ENCODE peak calls at places on chromosomes 6 and 20, in four cellular contexts. P is breast epithelium, A is heart left ventricle, I is HCT116. O is an unnamed sample.

GRCh38 chr6:35280903-35281302 is 16.7 kb upstream of the DEF6 start:
- DNase-seq in P (no peak), A (no peak), I (no peak), O (no peak)

GRCh38 chr20:55701467-55701866 is 303.9 kb downstream of the CBLN4 start:
- DNase-seq in P (no peak), A (no peak), I (no peak), O (no peak)

GRCh38 chr6:151914475-151914874 is 107.0 kb downstream of the ESR1 start:
- DNase-seq in P (no peak), A (no peak), I (no peak), O (no peak)

GRCh38 chr6:166437661-166438060 is 54.9 kb upstream of the MPC1 start:
- DNase-seq in P (no peak), A (no peak), I (no peak), O (no peak)

GRCh38 chr20:38903335-38903734 is 22.9 kb upstream of the FAM83D start:
- DNase-seq in P (no peak), A (no peak), I (no peak), O (no peak)

GRCh38 chr6:132530293-132530974 is 7.6 kb upstream of the TAAR9 start:
- DNase-seq in P (no peak), A (peak; percentile 43), I (peak; percentile 61), O (peak; percentile 63)

GRCh38 chr20:33209789-33210188 is 7.4 kb upstream of the BPIFA3 start:
- DNase-seq in P (peak; percentile 75), A (peak; percentile 58), I (peak; percentile 18), O (peak; percentile 56)

GRCh38 chr20:23339986-23340385 is 10.6 kb upstream of the NXT1 start:
- DNase-seq in P (peak; percentile 50), A (no peak), I (no peak), O (no peak)

GRCh38 chr6:89215391-89215790 is 1.8 kb downstream of the GABRR1 start:
- DNase-seq in P (no peak), A (no peak), I (no peak), O (no peak)

GRCh38 chr6:57222684-57223077 is 574 bp upstream of the RAB23 start:
- DNase-seq in P (no peak), A (no peak), I (no peak), O (no peak)

GRCh38 chr6:93644611-93645010 is 225.3 kb upstream of the EPHA7 start:
- DNase-seq in P (no peak), A (no peak), I (no peak), O (peak; percentile 8)

DNA sequence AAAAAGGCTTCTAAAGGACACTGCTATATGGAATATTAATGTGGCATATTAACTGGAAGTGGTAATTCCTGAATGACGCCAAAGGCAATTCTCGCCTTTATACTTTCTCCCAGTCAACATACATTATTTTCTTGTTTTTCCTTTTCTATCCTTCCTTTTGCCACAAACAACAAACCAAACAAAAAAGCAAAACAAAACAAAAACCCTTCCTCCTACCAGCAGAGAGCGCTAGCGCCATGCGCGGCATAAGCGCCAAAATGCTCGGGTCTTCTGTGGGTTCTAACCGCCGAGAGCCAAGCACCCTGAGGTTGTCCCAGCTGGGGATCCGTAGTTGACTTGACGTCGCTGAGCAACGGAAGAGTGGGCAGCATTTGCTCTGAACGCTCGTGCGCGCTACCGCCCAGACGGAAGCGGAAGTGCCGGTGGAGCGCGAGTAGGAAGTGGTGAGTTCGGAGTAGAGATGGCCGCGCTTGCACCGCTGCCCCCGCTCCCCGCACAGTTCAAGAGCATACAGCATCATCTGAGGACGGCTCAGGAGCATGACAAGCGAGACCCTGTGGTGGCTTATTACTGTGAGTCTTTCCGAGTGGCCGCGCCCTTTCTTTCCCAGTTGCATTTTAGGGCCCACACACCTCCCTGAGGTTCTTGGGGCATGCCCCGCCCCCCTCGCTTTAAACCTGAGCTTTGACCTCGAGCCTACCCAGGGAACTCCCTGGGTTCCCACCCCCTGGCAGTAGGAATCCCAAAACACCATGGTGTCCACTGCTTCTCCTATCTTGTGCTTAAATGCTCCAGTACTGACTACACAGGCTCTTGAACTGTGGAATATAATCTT is at the start of the genes NMBR and VTA1:
- DNase-seq in P (peak; percentile 94), A (peak; percentile 98), I (peak; percentile 99), O (peak; percentile 98)
- TF ChIP-seq POLR2A in P (no peak), A (peak; percentile 61), I (peak; percentile 77), O (peak; percentile 42)

GRCh38 chr6:15285682-15286294 is 39.9 kb downstream of the JARID2 start:
- DNase-seq in P (no peak), A (no peak), I (no peak), O (no peak)

GRCh38 chr6:15280961-15281360 is 35.1 kb downstream of the JARID2 start:
- DNase-seq in P (no peak), A (no peak), I (no peak), O (no peak)

GRCh38 chr6:15282334-15282733 is 36.5 kb downstream of the JARID2 start:
- DNase-seq in P (no peak), A (no peak), I (no peak), O (no peak)

GRCh38 chr6:15287670-15288069 is 41.8 kb downstream of the JARID2 start:
- DNase-seq in P (no peak), A (no peak), I (no peak), O (no peak)

GRCh38 chr6:15283986-15284361 is 38.1 kb downstream of the JARID2 start:
- DNase-seq in P (no peak), A (no peak), I (no peak), O (no peak)
- H3K4me1 ChIP-seq in P (peaks cover 3% of the 10 kb centered on the region), A (peaks cover 68% of the 10 kb centered on the region), I (peaks cover 26% of the 10 kb centered on the region), O (peaks cover 15% of the 10 kb centered on the region)

GRCh38 chr20:62989201-62989601 is 17.6 kb downstream of the BHLHE23 start:
- DNase-seq in P (no peak), A (no peak), I (no peak), O (no peak)

GRCh38 chr20:62984666-62985065 is 22.1 kb downstream of the BHLHE23 start:
- DNase-seq in P (no peak), A (no peak), I (no peak), O (no peak)

GRCh38 chr20:62987114-62987513 is 19.6 kb downstream of the BHLHE23 start:
- DNase-seq in P (no peak), A (no peak), I (no peak), O (no peak)

GRCh38 chr20:62985089-62985778 is 21.5 kb downstream of the BHLHE23 start:
- DNase-seq in P (no peak), A (no peak), I (no peak), O (no peak)

GRCh38 chr20:62986257-62986807 is 20.4 kb downstream of the BHLHE23 start:
- DNase-seq in P (no peak), A (no peak), I (no peak), O (no peak)
- H3K27me3 ChIP-seq in P (peaks cover 5% of the 10 kb centered on the region), A (peaks cover 12% of the 10 kb centered on the region), I (no peaks in the 10 kb centered on the region), O (peaks cover 68% of the 10 kb centered on the region)

GRCh38 chr6:3748208-3748701 is 3.3 kb downstream of the PXDC1 start:
- DNase-seq in P (peak; percentile 74), A (peak; percentile 82), I (peak; percentile 53), O (peak; percentile 68)
- TF ChIP-seq POLR2A in P (no peak), A (peak; percentile 13), I (no peak), O (no peak)